ENCODE peak calls at places on chromosomes 12 and 14, in ten cellular contexts. C is NCI-H1092; K is naive thymus-derived CD8-positive, alpha-beta T cell; Z is T-helper 1 cell; R is sciatic nerve; A is MCF 10A; V is DMS 273 treated with DMSO at 0.1 percent for 48 hours; Q is Panc1; W is PC-3; H is adipocyte. Y is an unnamed sample.

GRCh38 chr14:54366726-54367707 is 29.8 kb upstream of the CDKN3 start:
- DNase-seq in W (peak), Z (peak), R (no peak), V (peak), Q (peak), K (no peak), H (peak), A (peak), C (peak), Y (peak)

GRCh38 chr12:10664499-10664898 is 9.4 kb downstream of the STYK1 start:
- DNase-seq in H (no peak), V (no peak), A (no peak), Q (no peak), R (no peak), Z (no peak), K (no peak), W (no peak), C (no peak), Y (no peak)

GRCh38 chr12:2858334-2858733 is 1.5 kb upstream of the TEX52 start:
- DNase-seq in Z (no peak), A (no peak), V (no peak), K (no peak), C (no peak), R (no peak), Q (no peak), H (no peak), W (no peak), Y (no peak)

GRCh38 chr14:68386950-68387779 is 405.7 kb downstream of the ZFP36L1 start:
- DNase-seq in K (no peak), W (no peak), V (peak), R (no peak), C (no peak), Z (no peak), A (no peak), H (no peak), Q (no peak), Y (peak)

GRCh38 chr12:108826807-108827721 is 30.3 kb downstream of the SSH1 start:
- DNase-seq in Q (no peak), C (no peak), H (peak), A (no peak), Z (no peak), R (no peak), W (no peak), K (no peak), V (peak), Y (no peak)

GRCh38 chr12:98745578-98746391 is 100.7 kb downstream of the APAF1 start:
- DNase-seq in R (no peak), H (peak), V (no peak), Q (no peak), A (no peak), K (no peak), Z (no peak), W (no peak), C (no peak), Y (no peak)

GRCh38 chr12:113233967-113234366 is 12.7 kb downstream of the TPCN1 start:
- DNase-seq in W (no peak), V (no peak), H (no peak), C (no peak), Q (no peak), Z (no peak), R (peak), K (no peak), A (no peak), Y (no peak)

GRCh38 chr12:116864371-116865160 is 16.7 kb downstream of the HRK start:
- DNase-seq in C (no peak), V (no peak), R (no peak), A (peak), W (peak), K (no peak), Z (no peak), Q (no peak), H (peak), Y (no peak)

GRCh38 chr14:76690502-76691105 is 70.7 kb upstream of the VASH1 start:
- DNase-seq in A (no peak), V (no peak), R (no peak), Q (no peak), Z (no peak), K (no peak), C (no peak), W (no peak), H (no peak), Y (no peak)

GRCh38 chr14:85214471-85214870 is 315.5 kb upstream of the FLRT2 start:
- DNase-seq in W (peak), R (no peak), C (no peak), K (no peak), V (no peak), Q (no peak), Z (no peak), H (no peak), A (peak), Y (peak)

GRCh38 chr12:112900298-112901145 is 6.2 kb upstream of the OAS1 start:
- DNase-seq in H (peak), W (peak), A (peak), C (peak), V (peak), K (peak), Q (peak), R (no peak), Z (peak), Y (peak)

GRCh38 chr14:20093442-20093841 is 17.1 kb upstream of the OR4K17 start:
- DNase-seq in H (no peak), Z (no peak), Q (no peak), R (no peak), W (no peak), V (no peak), C (no peak), A (no peak), K (no peak), Y (no peak)

GRCh38 chr12:120736404-120737331 is 11.0 kb downstream of the ACADS start:
- DNase-seq in W (no peak), K (no peak), H (no peak), A (no peak), R (no peak), V (no peak), C (no peak), Q (no peak), Z (no peak), Y (no peak)

GRCh38 chr14:28823245-28823644 is 56.7 kb downstream of the FOXG1 start:
- DNase-seq in Z (no peak), K (no peak), H (no peak), A (no peak), W (no peak), R (no peak), C (no peak), Q (no peak), V (no peak), Y (no peak)